ENCODE peak calls at places on chromosomes 3 and 15, in five cellular contexts. One of them, this sample, is unnamed.

GRCh38 chr3:196268270-196269163 is 19.0 kb downstream of the PCYT1A start:
- DNase-seq in GM06990: no peak
- DNase-seq in AG10803: peak
- DNase-seq in A549: no peak
- DNase-seq in neuronal stem cell: no peak
- DNase-seq in this sample: no peak

GRCh38 chr15:59074607-59075006 is 30.3 kb upstream of the CCNB2 start:
- DNase-seq in A549: no peak
- DNase-seq in GM06990: no peak
- DNase-seq in neuronal stem cell: no peak
- DNase-seq in AG10803: no peak
- DNase-seq in this sample: no peak

GRCh38 chr15:62753518-62754221 is 288.9 kb upstream of the TPM1 start:
- DNase-seq in A549: no peak
- DNase-seq in GM06990: no peak
- DNase-seq in neuronal stem cell: no peak
- DNase-seq in AG10803: no peak
- DNase-seq in this sample: no peak

GRCh38 chr15:57205999-57206398 is 170.3 kb upstream of the CGNL1 start:
- DNase-seq in GM06990: no peak
- DNase-seq in AG10803: no peak
- DNase-seq in A549: no peak
- DNase-seq in neuronal stem cell: no peak
- DNase-seq in this sample: no peak

GRCh38 chr3:134374791-134375541 is 719 bp upstream of the AMOTL2 start:
- DNase-seq in neuronal stem cell: no peak
- DNase-seq in A549: peak
- DNase-seq in AG10803: no peak
- DNase-seq in GM06990: no peak
- DNase-seq in this sample: peak

GRCh38 chr3:10268930-10269329 is 20.7 kb downstream of the TATDN2 start:
- DNase-seq in GM06990: no peak
- DNase-seq in AG10803: no peak
- DNase-seq in A549: no peak
- DNase-seq in neuronal stem cell: no peak
- DNase-seq in this sample: no peak

GRCh38 chr3:132135628-132136333 is 101.0 kb upstream of the CPNE4 start:
- DNase-seq in GM06990: no peak
- DNase-seq in neuronal stem cell: peak
- DNase-seq in AG10803: peak
- DNase-seq in A549: peak
- DNase-seq in this sample: no peak

GRCh38 chr3:153835540-153835939 is 285.6 kb upstream of the ARHGEF26 start:
- DNase-seq in AG10803: no peak
- DNase-seq in GM06990: no peak
- DNase-seq in neuronal stem cell: no peak
- DNase-seq in A549: no peak
- DNase-seq in this sample: no peak

GRCh38 chr3:62559831-62560445 is 186.6 kb upstream of the FEZF2 start:
- DNase-seq in GM06990: no peak
- DNase-seq in AG10803: peak
- DNase-seq in neuronal stem cell: no peak
- DNase-seq in A549: no peak
- DNase-seq in this sample: no peak

GRCh38 chr3:49273825-49274532 is 3.1 kb downstream of the C3orf62 start:
- DNase-seq in A549: no peak
- DNase-seq in GM06990: no peak
- DNase-seq in AG10803: no peak
- DNase-seq in neuronal stem cell: no peak
- DNase-seq in this sample: no peak

GRCh38 chr3:27628029-27628750 is 93.9 kb downstream of the EOMES start:
- DNase-seq in neuronal stem cell: no peak
- DNase-seq in GM06990: no peak
- DNase-seq in A549: no peak
- DNase-seq in AG10803: no peak
- DNase-seq in this sample: no peak

GRCh38 chr3:196093271-196094111 is 11.6 kb upstream of the TFRC start:
- DNase-seq in A549: no peak
- DNase-seq in AG10803: peak
- DNase-seq in GM06990: no peak
- DNase-seq in neuronal stem cell: no peak
- DNase-seq in this sample: no peak

GRCh38 chr3:197117107-197117506 is 87.5 kb upstream of the MELTF start:
- DNase-seq in A549: no peak
- DNase-seq in GM06990: peak
- DNase-seq in neuronal stem cell: no peak
- DNase-seq in AG10803: no peak
- DNase-seq in this sample: no peak

GRCh38 chr15:35748105-35748504 is 202.1 kb upstream of the DPH6 start:
- DNase-seq in neuronal stem cell: no peak
- DNase-seq in AG10803: no peak
- DNase-seq in A549: no peak
- DNase-seq in GM06990: no peak
- DNase-seq in this sample: no peak

GRCh38 chr15:35750051-35750450 is 204.1 kb upstream of the DPH6 start:
- DNase-seq in AG10803: no peak
- DNase-seq in neuronal stem cell: no peak
- DNase-seq in A549: no peak
- DNase-seq in GM06990: no peak
- DNase-seq in this sample: no peak

GRCh38 chr15:35752134-35752466 is 206.1 kb upstream of the DPH6 start:
- DNase-seq in neuronal stem cell: no peak
- DNase-seq in AG10803: no peak
- DNase-seq in GM06990: no peak
- DNase-seq in A549: no peak
- DNase-seq in this sample: no peak

GRCh38 chr15:35753486-35753885 is 207.5 kb upstream of the DPH6 start:
- DNase-seq in GM06990: no peak
- DNase-seq in neuronal stem cell: no peak
- DNase-seq in A549: no peak
- DNase-seq in AG10803: peak
- DNase-seq in this sample: no peak

GRCh38 chr15:35751421-35752133 is 205.6 kb upstream of the DPH6 start:
- DNase-seq in GM06990: no peak
- DNase-seq in neuronal stem cell: peak
- DNase-seq in AG10803: peak
- DNase-seq in A549: peak
- DNase-seq in this sample: peak
- H3K4me3 ChIP-seq in GM06990: no peak
- H3K4me3 ChIP-seq in neuronal stem cell: no peak
- H3K4me3 ChIP-seq in AG10803: no peak
- H3K4me3 ChIP-seq in A549: no peak
- H3K4me3 ChIP-seq in this sample: no peak

GRCh38 chr3:38650248-38650940 is 907 bp upstream of the SCN5A start:
- DNase-seq in neuronal stem cell: no peak
- DNase-seq in A549: no peak
- DNase-seq in AG10803: no peak
- DNase-seq in GM06990: no peak
- DNase-seq in this sample: no peak
- H3K4me3 ChIP-seq in neuronal stem cell: no peak
- H3K4me3 ChIP-seq in A549: peak
- H3K4me3 ChIP-seq in AG10803: no peak
- H3K4me3 ChIP-seq in GM06990: no peak
- H3K4me3 ChIP-seq in this sample: no peak

GRCh38 chr3:185933374-185933950 is 4.4 kb downstream of the TRA2B start:
- DNase-seq in A549: no peak
- DNase-seq in AG10803: no peak
- DNase-seq in GM06990: no peak
- DNase-seq in neuronal stem cell: no peak
- DNase-seq in this sample: no peak

GRCh38 chr3:185935465-185936263 is 2.1 kb downstream of the TRA2B start:
- DNase-seq in AG10803: peak
- DNase-seq in neuronal stem cell: no peak
- DNase-seq in A549: no peak
- DNase-seq in GM06990: no peak
- DNase-seq in this sample: no peak

GRCh38 chr3:185936814-185937688 is 763 bp downstream of the TRA2B start:
- DNase-seq in GM06990: peak
- DNase-seq in neuronal stem cell: peak
- DNase-seq in AG10803: peak
- DNase-seq in A549: peak
- DNase-seq in this sample: peak

GRCh38 chr3:185932213-185932612 is 5.6 kb downstream of the TRA2B start:
- DNase-seq in GM06990: no peak
- DNase-seq in A549: no peak
- DNase-seq in neuronal stem cell: no peak
- DNase-seq in AG10803: no peak
- DNase-seq in this sample: no peak

GRCh38 chr3:185934726-185935464 is 2.9 kb downstream of the TRA2B start:
- DNase-seq in neuronal stem cell: no peak
- DNase-seq in GM06990: no peak
- DNase-seq in AG10803: no peak
- DNase-seq in A549: no peak
- DNase-seq in this sample: no peak
- H3K4me3 ChIP-seq in neuronal stem cell: peak
- H3K4me3 ChIP-seq in GM06990: peak
- H3K4me3 ChIP-seq in AG10803: peak
- H3K4me3 ChIP-seq in A549: peak
- H3K4me3 ChIP-seq in this sample: peak

DNA sequence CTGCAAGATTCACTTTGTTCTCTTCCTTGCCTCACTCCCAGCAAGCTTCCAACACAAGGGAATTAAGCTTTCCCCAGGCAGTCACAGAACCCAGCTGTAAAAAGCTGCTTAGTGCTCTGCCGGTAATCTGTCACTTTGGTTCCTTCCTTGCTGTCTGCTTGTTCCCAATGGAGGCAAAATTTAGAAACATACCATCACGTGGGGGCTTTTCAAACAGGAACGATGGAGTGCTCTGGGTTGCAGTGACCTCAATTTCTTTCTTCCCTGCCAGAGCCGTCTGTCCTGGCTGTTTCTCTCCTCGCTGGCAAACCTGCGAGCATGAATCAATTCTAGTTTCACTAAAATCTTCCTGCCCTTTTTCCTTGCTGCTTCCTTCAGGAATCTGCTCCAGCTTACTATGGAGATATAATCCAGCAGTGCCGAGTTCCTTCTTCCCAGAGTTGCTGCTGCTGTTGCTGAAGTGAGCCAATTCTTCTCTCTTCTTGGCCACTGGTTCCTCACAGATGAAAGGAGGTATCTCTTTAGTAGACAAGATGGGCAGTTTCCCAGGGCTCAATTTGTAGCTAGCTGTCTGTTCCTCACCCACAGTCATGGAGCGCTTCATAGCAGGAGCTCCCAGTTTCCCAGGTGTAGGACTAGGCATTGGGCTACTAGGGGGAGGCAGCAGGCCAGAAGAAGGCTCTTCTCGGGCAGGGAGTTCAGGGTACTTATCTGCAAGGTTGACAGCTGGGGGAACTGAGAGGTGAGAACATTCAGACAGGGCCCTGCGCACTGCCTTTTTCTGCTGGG is 88.1 kb downstream of the DHX30 start:
- DNase-seq in GM06990: no peak
- DNase-seq in A549: no peak
- DNase-seq in AG10803: no peak
- DNase-seq in neuronal stem cell: peak
- DNase-seq in this sample: no peak
- H3K4me3 ChIP-seq in GM06990: no peak
- H3K4me3 ChIP-seq in A549: no peak
- H3K4me3 ChIP-seq in AG10803: no peak
- H3K4me3 ChIP-seq in neuronal stem cell: no peak
- H3K4me3 ChIP-seq in this sample: no peak

GRCh38 chr3:111681705-111682426 is 86.7 kb upstream of the ZBED2 start:
- DNase-seq in A549: no peak
- DNase-seq in AG10803: no peak
- DNase-seq in neuronal stem cell: no peak
- DNase-seq in GM06990: no peak
- DNase-seq in this sample: no peak

GRCh38 chr3:111676177-111677021 is 81.3 kb upstream of the ZBED2 start:
- DNase-seq in neuronal stem cell: no peak
- DNase-seq in GM06990: no peak
- DNase-seq in AG10803: peak
- DNase-seq in A549: peak
- DNase-seq in this sample: peak
- H3K4me3 ChIP-seq in neuronal stem cell: peak
- H3K4me3 ChIP-seq in GM06990: peak
- H3K4me3 ChIP-seq in AG10803: no peak
- H3K4me3 ChIP-seq in A549: peak
- H3K4me3 ChIP-seq in this sample: no peak

This sample was measured in Caco-2.